ENCODE peak calls at places on chromosomes 3 and 15, in eight cellular contexts. R, Y, D, S, L, I, T and C are unnamed samples.

GRCh38 chr3:55884491-55885285 is 397.6 kb upstream of the WNT5A start:
- DNase-seq in R (no peak), L (no peak), D (no peak), S (no peak), I (no peak), Y (no peak), T (no peak), C (no peak)

GRCh38 chr3:150293401-150294001 is 114.6 kb upstream of the TSC22D2 start:
- DNase-seq in R (peak), D (no peak), Y (peak), T (no peak), L (no peak), S (no peak), I (no peak), C (peak)

GRCh38 chr3:40309925-40310635 is 573 bp downstream of the EIF1B start:
- DNase-seq in R (peak), D (peak), L (peak), I (no peak), T (peak), S (peak), Y (peak), C (peak)

GRCh38 chr3:188788621-188789081 is 383.1 kb upstream of the TPRG1 start:
- DNase-seq in Y (peak), R (peak), L (no peak), D (no peak), S (no peak), I (no peak), T (no peak), C (peak)

GRCh38 chr3:101128786-101129185 is 135.6 kb upstream of the ABI3BP start:
- DNase-seq in D (no peak), R (no peak), S (no peak), T (no peak), Y (no peak), L (no peak), I (peak), C (peak)

GRCh38 chr15:97661796-97662195 is 298.7 kb upstream of the ARRDC4 start:
- DNase-seq in D (no peak), T (no peak), L (no peak), Y (no peak), R (no peak), S (no peak), I (no peak), C (no peak)

GRCh38 chr3:30440880-30441279 is 165.5 kb upstream of the TGFBR2 start:
- DNase-seq in R (peak), T (no peak), Y (peak), L (no peak), I (no peak), D (no peak), S (no peak), C (no peak)

GRCh38 chr15:80127911-80128310 is 24.9 kb upstream of the FAH start:
- DNase-seq in Y (peak), I (no peak), R (no peak), T (no peak), D (no peak), S (no peak), L (no peak), C (no peak)

GRCh38 chr3:177693596-177693995 is 496.3 kb upstream of the TBL1XR1 start:
- DNase-seq in R (no peak), L (no peak), I (no peak), T (no peak), Y (peak), S (no peak), D (no peak), C (no peak)

GRCh38 chr15:45666119-45666875 is 31.5 kb downstream of the SQOR start:
- DNase-seq in T (no peak), S (no peak), Y (no peak), D (no peak), L (no peak), I (no peak), R (no peak), C (no peak)

GRCh38 chr15:25655168-25655956 is 207.8 kb downstream of the ATP10A start:
- DNase-seq in D (no peak), S (peak), I (no peak), T (no peak), R (no peak), Y (no peak), L (no peak), C (no peak)

GRCh38 chr3:87145553-87145952 is 81.6 kb upstream of the CHMP2B start:
- DNase-seq in T (peak), I (no peak), R (peak), D (no peak), S (peak), Y (peak), L (no peak), C (no peak)

GRCh38 chr15:83846847-83847246 is 192.9 kb downstream of the ADAMTSL3 start:
- DNase-seq in L (no peak), D (no peak), T (no peak), I (no peak), R (peak), Y (peak), S (no peak), C (peak)

GRCh38 chr15:28097656-28098359 is 1.3 kb downstream of the OCA2 start:
- DNase-seq in R (no peak), I (no peak), Y (no peak), T (no peak), S (no peak), L (no peak), D (peak), C (no peak)

GRCh38 chr15:38864122-38864521 is 299.5 kb upstream of the RASGRP1 start:
- DNase-seq in D (no peak), Y (no peak), I (no peak), L (no peak), R (peak), T (no peak), S (no peak), C (no peak)
- TF ChIP-seq CTCF in D (no peak), Y (peak), I (no peak), L (no peak), R (no peak), T (no peak), S (no peak), C (peak)

GRCh38 chr15:33310481-33311311 is at the start of gene RYR3:
- DNase-seq in I (no peak), T (no peak), D (no peak), S (peak), L (no peak), R (peak), Y (peak), C (peak)

GRCh38 chr15:33313491-33313890 is 2.7 kb downstream of the RYR3 start:
- DNase-seq in T (no peak), R (no peak), D (no peak), I (no peak), L (no peak), Y (no peak), S (no peak), C (no peak)

GRCh38 chr15:33314115-33314514 is 3.3 kb downstream of the RYR3 start:
- DNase-seq in Y (no peak), I (no peak), D (no peak), S (peak), L (no peak), T (no peak), R (no peak), C (no peak)

GRCh38 chr15:33309602-33310276 is 1.0 kb upstream of the RYR3 start:
- DNase-seq in I (no peak), R (peak), S (peak), Y (peak), L (no peak), D (no peak), T (peak), C (peak)

DNA sequence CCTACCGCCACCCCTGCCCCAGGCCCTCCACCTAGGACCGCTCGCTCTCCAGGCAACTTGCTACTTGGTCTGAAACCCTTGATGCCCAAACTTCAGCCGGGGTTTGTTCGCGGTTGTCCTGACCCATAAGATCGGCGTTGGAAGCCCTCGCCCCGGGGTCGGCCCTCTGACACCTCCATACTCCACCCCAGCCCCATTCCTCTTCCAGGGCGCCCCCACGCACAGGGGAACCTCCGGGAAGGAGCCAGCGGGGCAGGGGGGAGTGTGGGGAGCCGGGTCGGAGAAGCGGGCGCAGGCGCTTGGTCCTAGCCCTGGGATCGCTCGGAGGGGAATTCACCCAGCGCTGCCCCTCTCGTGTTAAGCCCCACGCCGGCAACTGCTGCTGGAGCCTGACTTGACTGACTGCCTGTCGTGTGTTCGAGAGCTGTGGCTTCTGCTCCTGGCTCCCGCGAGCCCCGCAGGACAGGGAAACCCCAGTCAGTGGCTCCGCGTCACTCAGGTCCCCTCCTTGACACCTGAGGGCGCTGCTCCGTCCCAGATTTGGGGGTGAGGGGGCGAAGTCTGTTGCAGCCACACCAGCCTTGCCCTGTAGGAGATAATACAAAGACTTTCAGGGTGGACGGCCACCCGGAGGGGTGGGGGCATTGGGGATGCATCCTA is 675 bp downstream of the RYR3 start:
- DNase-seq in D (no peak), R (no peak), I (no peak), S (no peak), Y (peak), L (no peak), T (no peak), C (no peak)
- TF ChIP-seq CTCF in D (no peak), R (no peak), I (no peak), S (peak), Y (no peak), L (no peak), T (no peak), C (no peak)

DNA sequence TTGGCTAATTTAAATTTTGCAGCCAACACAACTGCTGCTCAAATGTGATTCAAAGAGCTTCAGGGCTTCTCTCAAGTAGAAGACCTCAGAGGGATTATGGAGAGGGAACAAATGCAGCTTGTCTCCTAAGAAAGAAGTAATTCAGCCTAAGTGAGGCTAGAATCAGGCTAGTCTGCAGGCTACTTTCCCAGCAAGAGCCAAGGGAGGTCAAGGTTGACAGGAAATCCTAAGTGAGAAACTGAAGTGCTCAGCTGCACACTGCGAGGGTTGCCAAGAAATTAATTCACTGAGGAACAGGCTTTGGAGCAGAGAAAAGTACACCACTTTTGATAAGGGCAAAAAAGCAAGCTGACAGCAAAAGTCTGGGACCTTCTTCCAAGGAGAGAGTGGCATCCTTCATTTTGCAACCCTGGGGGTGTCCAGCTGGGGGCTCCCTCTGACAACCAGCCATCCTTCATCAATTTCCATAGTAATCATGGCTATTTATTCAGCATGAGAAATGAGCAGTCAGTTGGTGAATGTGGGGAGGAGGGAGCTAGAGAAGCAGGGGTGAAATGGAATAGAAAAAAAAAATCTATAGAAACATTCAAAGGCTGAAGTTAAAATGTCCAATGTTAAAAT is 646.4 kb upstream of the ADAMTS9 start:
- DNase-seq in Y (peak), T (no peak), L (no peak), I (no peak), R (peak), S (no peak), D (no peak), C (no peak)
- TF ChIP-seq CTCF in Y (peak), T (no peak), L (no peak), I (no peak), R (peak), S (peak), D (no peak), C (no peak)

GRCh38 chr3:159250961-159251360 is 449.1 kb downstream of the MFSD1 start:
- DNase-seq in R (no peak), D (no peak), Y (no peak), I (no peak), L (no peak), T (no peak), S (no peak), C (no peak)

GRCh38 chr3:159252274-159252673 is 450.4 kb downstream of the MFSD1 start:
- DNase-seq in S (no peak), I (no peak), Y (peak), L (no peak), R (peak), D (no peak), T (no peak), C (peak)

GRCh38 chr3:159253860-159254259 is 452.0 kb downstream of the MFSD1 start:
- DNase-seq in I (no peak), R (no peak), S (no peak), D (no peak), L (no peak), Y (no peak), T (no peak), C (no peak)

GRCh38 chr3:159249472-159250131 is 447.7 kb downstream of the MFSD1 start:
- DNase-seq in S (no peak), R (no peak), L (no peak), T (no peak), D (no peak), I (no peak), Y (no peak), C (no peak)

GRCh38 chr3:159252772-159253384 is 451.0 kb downstream of the MFSD1 start:
- DNase-seq in R (peak), Y (peak), D (no peak), L (no peak), I (peak), S (no peak), T (peak), C (peak)
- TF ChIP-seq CTCF in R (peak), Y (peak), D (peak), L (peak), I (peak), S (peak), T (peak), C (peak)

GRCh38 chr15:63048986-63049665 is 6.6 kb downstream of the TPM1 start:
- DNase-seq in I (peak), D (peak), L (peak), T (peak), S (peak), Y (peak), R (peak), C (no peak)

GRCh38 chr15:63046927-63047760 is 4.6 kb downstream of the TPM1 start:
- DNase-seq in I (no peak), Y (peak), D (no peak), L (no peak), T (peak), R (no peak), S (no peak), C (no peak)

GRCh38 chr15:63047792-63048114 is 5.2 kb downstream of the TPM1 start:
- DNase-seq in D (no peak), S (no peak), Y (no peak), I (no peak), L (no peak), T (no peak), R (no peak), C (no peak)

GRCh38 chr15:63049747-63050439 is 7.3 kb downstream of the TPM1 start:
- DNase-seq in S (no peak), Y (peak), L (no peak), I (no peak), T (peak), R (no peak), D (no peak), C (no peak)

DNA sequence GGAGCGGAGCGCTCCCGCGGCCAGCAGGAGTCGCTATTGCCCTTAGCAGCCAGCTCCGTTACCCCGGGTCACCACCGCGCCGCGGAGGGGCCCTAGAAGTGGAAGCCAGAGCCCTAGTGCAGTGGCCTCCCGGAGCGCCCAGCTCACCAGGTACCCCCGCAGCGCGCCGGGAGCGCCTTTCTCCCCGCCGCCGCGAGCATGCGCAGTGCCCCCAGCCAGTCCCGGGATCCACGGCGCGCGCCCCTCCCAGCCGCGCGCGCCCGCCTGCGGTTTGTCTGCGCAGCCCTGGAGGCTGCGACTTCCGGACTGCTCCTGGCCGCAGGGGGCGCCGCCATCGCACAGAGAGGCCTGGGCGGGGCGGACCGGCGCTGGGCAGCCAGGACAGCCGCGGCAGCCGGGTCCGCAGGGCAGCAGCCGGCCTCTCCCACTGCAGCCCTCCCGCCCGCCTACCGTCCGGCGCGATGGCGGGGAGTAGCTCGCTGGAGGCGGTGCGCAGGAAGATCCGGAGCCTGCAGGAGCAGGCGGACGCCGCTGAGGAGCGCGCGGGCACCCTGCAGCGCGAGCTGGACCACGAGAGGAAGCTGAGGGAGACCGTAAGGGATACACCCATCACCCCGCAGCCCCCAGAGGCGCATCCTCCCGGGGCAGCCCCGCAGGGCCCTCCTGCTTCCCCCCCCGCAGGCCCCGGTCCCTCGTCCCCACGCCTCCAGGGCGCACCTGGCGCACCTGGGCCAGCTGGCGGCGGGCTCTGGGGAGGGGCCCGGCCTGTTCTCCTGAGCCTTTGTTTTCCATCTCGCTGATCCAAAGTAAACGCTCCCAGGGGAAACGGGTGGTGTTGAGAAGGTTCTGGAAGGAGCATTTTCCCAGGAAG is 5.8 kb downstream of the TPM1 start:
- DNase-seq in D (peak), Y (peak), T (peak), R (peak), L (peak), I (peak), S (peak), C (peak)
- TF ChIP-seq CTCF in D (peak), Y (peak), T (peak), R (peak), L (peak), I (peak), S (peak), C (peak)

GRCh38 chr3:137410028-137410427 is 354.1 kb upstream of the SOX14 start:
- DNase-seq in Y (no peak), S (no peak), I (no peak), D (no peak), T (no peak), R (no peak), L (no peak), C (no peak)

DNA sequence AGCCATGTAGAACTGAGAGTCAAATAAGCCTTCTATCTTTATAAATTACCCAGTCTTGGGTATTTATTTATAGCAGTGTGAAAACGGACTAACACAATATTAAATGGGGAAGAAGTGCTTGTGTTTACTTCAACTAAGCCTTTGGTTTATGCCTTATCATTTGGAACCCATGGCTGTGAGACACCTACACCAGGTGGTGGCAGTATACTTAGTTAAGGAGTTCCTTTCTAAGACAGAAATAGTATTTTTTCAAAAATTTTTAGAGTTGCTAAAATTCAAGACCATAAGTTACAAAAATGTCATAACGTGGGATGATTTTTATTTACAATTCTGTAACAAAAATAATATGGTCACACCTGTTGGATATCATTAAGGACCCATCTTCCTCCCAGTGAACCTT is 354.5 kb upstream of the SOX14 start:
- DNase-seq in D (no peak), L (no peak), Y (no peak), T (no peak), S (no peak), I (no peak), R (no peak), C (no peak)
- TF ChIP-seq CTCF in D (no peak), L (no peak), Y (no peak), T (no peak), S (no peak), I (peak), R (no peak), C (no peak)

GRCh38 chr3:103306081-103306480 is 871.3 kb downstream of the ZPLD1 start:
- DNase-seq in L (no peak), D (no peak), I (no peak), R (no peak), Y (no peak), T (no peak), S (no peak), C (no peak)

GRCh38 chr3:103308921-103309320 is 874.1 kb downstream of the ZPLD1 start:
- DNase-seq in I (no peak), T (peak), Y (no peak), S (no peak), L (no peak), R (no peak), D (no peak), C (no peak)
- TF ChIP-seq CTCF in I (peak), T (no peak), Y (no peak), S (no peak), L (no peak), R (no peak), D (no peak), C (no peak)

GRCh38 chr3:127288921-127289645 is 1.2 kb upstream of the PRR20G start:
- DNase-seq in S (no peak), I (no peak), R (no peak), T (peak), D (no peak), L (no peak), Y (no peak), C (no peak)

GRCh38 chr3:127288343-127288742 is 497 bp upstream of the PRR20G start:
- DNase-seq in D (no peak), I (no peak), S (no peak), Y (no peak), T (no peak), R (no peak), L (no peak), C (no peak)

GRCh38 chr3:127287840-127288239 is at the start of gene PRR20G:
- DNase-seq in Y (no peak), I (no peak), D (no peak), R (no peak), L (no peak), S (no peak), T (peak), C (no peak)

GRCh38 chr3:127286571-127287140 is 1.2 kb downstream of the PRR20G start:
- DNase-seq in R (peak), Y (peak), L (no peak), S (no peak), T (no peak), D (no peak), I (no peak), C (no peak)

GRCh38 chr3:127284258-127284657 is 3.6 kb downstream of the PRR20G start:
- DNase-seq in T (no peak), R (no peak), L (no peak), S (no peak), Y (no peak), D (no peak), I (no peak), C (no peak)
- TF ChIP-seq CTCF in T (no peak), R (no peak), L (no peak), S (no peak), Y (no peak), D (no peak), I (no peak), C (no peak)